ENCODE peak calls at places on chromosomes 7 and 10, in four cellular contexts. T, F, Y and U are unnamed samples.

GRCh38 chr7:44634839-44635591 is 28.6 kb downstream of the OGDH start:
- DNase-seq in T (no peak), Y (no peak), F (peak; percentile 69), U (no peak)

GRCh38 chr7:132225216-132226030 is 350.8 kb downstream of the PLXNA4 start:
- DNase-seq in Y (no peak), F (no peak), T (no peak), U (no peak)

GRCh38 chr7:123537026-123537642 is 2.7 kb upstream of the IQUB start:
- DNase-seq in T (no peak), Y (no peak), F (no peak), U (no peak)

GRCh38 chr10:98340946-98341345 is 73.0 kb upstream of the LOXL4 start:
- DNase-seq in Y (no peak), T (no peak), F (no peak), U (peak; percentile 64)

GRCh38 chr7:1058821-1059199 is 14.5 kb downstream of the GPR146 start:
- DNase-seq in Y (no peak), F (no peak), T (no peak), U (no peak)

GRCh38 chr7:134755422-134756022 is 23.9 kb upstream of the CALD1 start:
- DNase-seq in T (no peak), Y (no peak), F (no peak), U (peak; percentile 46)

GRCh38 chr7:83796760-83797159 is 147.8 kb upstream of the SEMA3E start:
- DNase-seq in T (no peak), F (no peak), Y (peak; percentile 21), U (no peak)

GRCh38 chr10:77320852-77321496 is 316.6 kb downstream of the KCNMA1 start:
- DNase-seq in F (no peak), Y (no peak), T (no peak), U (no peak)

DNA sequence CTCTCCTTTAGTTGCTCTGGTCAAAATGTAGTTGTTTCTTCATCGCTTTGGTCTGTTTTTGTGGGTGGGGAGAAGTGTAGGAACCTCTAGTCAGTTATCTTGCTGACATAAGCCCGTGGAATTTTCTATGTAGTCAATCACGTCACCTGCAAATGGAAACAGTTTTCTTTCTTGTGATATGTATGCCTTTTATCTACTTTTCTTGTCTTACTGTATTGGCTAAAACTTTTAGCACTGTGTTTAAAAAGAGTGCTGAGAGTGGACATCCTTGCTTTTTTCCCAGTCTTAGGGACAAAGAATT is 42.3 kb downstream of the AKR1E2 start:
- DNase-seq in F (no peak), Y (no peak), T (no peak), U (no peak)
- TF ChIP-seq USF1 in F (no peak), Y (no peak), T (no peak), U (no peak)

GRCh38 chr7:128408709-128409434 is 910 bp downstream of the IMPDH1 start:
- DNase-seq in Y (no peak), F (peak; percentile 25), T (peak; percentile 46), U (peak; percentile 48)
- TF ChIP-seq USF1 in Y (no peak), F (no peak), T (no peak), U (no peak)

DNA sequence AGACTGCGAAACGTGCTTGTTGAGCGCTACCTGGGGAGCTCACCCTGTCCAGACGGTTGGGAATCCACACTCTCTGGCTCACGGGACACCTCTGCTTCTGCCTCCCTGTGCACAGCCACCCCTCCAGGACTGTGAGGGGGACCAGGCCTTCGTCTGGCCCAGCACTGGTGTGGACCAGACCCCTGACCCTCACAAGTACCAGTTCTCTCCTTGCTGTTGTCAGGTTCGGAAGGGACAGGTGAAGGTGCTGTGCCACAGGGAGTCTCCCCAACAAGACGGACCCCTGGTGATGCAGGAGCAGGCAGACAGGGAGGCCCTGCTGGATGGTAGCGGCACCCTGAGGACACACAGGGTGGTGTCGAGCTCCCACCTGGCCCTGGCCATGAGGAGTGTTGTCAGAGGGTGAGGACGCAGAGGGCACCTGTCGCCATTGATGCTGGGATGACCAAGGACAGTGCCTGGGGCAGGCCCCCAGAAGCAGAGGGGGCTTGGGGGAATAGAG is 15.2 kb downstream of the RASGEF1A start:
- DNase-seq in F (no peak), T (no peak), Y (no peak), U (peak; percentile 21)
- TF ChIP-seq USF1 in F (no peak), T (no peak), Y (no peak), U (no peak)

DNA sequence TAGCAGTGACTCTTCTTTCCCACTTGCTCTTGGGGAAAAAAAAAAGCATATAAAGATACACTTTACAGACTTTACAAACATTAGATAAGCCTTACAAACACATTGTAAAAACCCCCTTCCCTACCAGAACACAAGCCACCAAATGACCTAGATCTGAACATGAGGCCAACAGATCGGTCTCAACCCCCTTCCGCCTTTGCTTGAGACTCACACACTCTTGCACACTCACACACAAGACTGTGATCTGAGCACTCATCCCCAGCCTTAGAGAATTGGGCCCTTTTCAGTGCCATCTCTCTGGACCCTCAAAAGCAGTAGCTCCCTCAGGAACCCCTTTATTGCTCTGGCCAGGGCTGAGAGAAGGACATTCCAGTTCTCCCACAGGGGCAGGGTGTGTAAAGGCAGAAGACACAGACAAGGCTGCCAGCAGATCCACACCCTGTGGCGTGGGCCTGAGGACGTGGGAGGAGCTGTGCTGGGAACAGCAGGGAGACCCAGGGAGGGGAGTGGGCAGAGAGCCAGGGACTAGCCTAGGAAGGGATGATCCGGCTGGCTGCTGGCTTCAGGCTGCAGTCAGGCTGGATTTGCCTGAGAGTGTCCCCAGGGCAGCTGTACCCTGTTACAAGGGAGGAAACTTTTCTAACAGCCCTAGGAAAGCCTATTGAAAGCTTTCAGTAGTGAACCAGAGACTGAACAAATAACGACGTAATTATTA is 206.7 kb downstream of the KIAA1217 start:
- DNase-seq in F (no peak), T (peak; percentile 12), Y (no peak), U (peak; percentile 61)
- TF ChIP-seq USF1 in F (no peak), T (no peak), Y (no peak), U (no peak)

DNA sequence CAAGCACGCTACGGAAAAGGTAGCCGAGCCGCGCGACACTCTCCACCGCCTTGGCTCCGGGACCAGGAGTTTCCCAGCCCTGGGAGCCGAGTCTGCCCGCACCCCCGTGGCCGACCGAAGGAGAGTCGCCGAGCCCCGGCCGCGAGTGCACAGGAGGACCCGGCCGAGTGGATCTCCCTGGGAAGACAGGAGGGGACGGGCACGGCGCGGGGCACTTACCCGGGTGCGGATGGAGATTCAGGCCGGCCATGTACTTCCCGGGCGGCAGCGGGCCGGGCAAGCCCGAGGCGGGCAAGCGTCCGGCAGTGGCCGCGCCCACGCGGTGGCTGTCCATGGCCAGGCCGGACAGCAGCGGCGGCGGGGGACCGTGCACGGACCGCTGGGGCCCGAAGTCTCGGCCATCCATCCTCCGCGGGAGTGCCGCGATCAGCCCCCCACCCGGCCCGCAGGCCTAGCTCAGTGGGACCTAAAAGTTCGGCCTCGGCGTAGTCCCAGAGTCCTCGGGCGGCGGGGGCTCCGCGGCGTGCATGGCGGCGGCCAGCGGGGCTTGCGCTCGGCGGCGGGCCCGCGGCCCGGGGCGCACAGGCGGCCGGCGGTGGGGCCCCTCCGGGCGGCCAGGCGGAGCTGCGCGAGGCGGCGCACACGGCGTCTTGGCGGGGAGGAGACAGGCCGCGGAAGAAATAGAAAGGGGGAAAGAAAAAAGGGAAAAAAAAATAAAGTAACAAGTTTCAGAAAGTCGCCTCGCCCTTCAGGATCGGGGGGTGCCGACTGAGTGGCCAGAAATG is 2.6 kb downstream of the TNRC18 start:
- DNase-seq in T (no peak), Y (no peak), F (peak; percentile 49), U (peak; percentile 79)
- TF ChIP-seq USF1 in T (no peak), Y (no peak), F (no peak), U (no peak)

DNA sequence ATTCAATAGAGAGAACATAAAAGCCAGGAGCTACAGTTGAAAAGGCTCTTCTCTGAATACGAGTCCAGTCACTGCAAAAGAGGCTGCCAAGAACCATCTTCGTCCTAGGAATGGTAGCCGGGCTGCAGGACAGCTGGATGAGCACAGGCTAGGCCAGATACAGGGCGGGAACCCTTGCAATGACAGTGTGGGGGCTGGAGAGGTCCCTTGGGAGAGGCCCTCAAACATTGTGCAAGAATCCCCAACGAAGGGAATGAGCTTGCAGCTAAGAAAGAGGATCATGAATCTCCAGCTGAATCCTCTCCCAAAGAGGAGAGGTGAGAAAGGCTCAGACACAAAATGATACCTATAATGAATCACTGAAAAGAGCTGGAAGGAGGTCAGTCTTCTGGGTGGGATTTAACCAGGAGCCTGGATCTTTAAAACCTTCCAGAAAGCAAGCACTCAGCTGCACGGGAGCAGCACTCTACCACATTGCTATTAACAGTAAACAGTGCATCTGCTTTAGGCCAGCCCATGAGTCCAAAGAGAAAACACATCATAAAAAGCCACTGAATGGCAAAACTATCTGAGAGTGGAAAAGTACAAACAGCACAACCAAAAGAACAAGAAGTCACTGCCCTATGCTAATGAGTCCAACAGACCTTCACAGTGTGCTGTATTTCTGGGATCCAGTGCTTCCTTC is 287.9 kb downstream of the TNS3 start:
- DNase-seq in F (no peak), T (no peak), Y (no peak), U (no peak)
- TF ChIP-seq USF1 in F (no peak), T (no peak), Y (no peak), U (no peak)